ENCODE peak calls at places on chromosomes 4 and X, in four cellular contexts. H, N, M and E are unnamed samples.

GRCh38 chrX:20221902-20222301 is 44.8 kb downstream of the RPS6KA3 start:
- DNase-seq in H (peak; percentile 14), M (no peak), N (no peak), E (no peak)

GRCh38 chrX:112672788-112673560 is 6.8 kb downstream of the LHFPL1 start:
- DNase-seq in M (no peak), N (no peak), H (no peak), E (no peak)

GRCh38 chr4:167339781-167340180 is 105.5 kb upstream of the SPOCK3 start:
- DNase-seq in H (no peak), M (peak; percentile 19), N (no peak), E (no peak)

GRCh38 chrX:30065226-30065625 is 150.1 kb upstream of the MAGEB2 start:
- DNase-seq in H (peak; percentile 41), M (peak; percentile 18), N (no peak), E (no peak)

GRCh38 chr4:113618205-113618604 is 143.3 kb downstream of the CAMK2D start:
- DNase-seq in H (no peak), N (no peak), M (no peak), E (no peak)

GRCh38 chr4:156915216-156915615 is 56.4 kb downstream of the PDGFC start:
- DNase-seq in N (no peak), H (no peak), M (no peak), E (no peak)

GRCh38 chr4:185904381-185904780 is 92.4 kb upstream of the SORBS2 start:
- DNase-seq in M (no peak), N (no peak), H (peak; percentile 22), E (no peak)

GRCh38 chr4:181685911-181686310 is 557.3 kb upstream of the TENM3 start:
- DNase-seq in M (peak; percentile 85), H (peak; percentile 73), N (no peak), E (peak; percentile 33)

GRCh38 chr4:98447648-98448047 is 186.5 kb downstream of the RAP1GDS1 start:
- DNase-seq in M (no peak), N (no peak), H (no peak), E (no peak)

GRCh38 chr4:7375427-7375826 is 59.3 kb downstream of the PSAPL1 start:
- DNase-seq in M (no peak), N (no peak), H (no peak), E (no peak)

GRCh38 chr4:154511990-154512389 is 20.4 kb upstream of the DCHS2 start:
- DNase-seq in M (no peak), H (no peak), N (no peak), E (no peak)

GRCh38 chr4:134636332-134637055 is 434.9 kb upstream of the PABPC4L start:
- DNase-seq in N (no peak), H (no peak), M (no peak), E (no peak)

GRCh38 chr4:38463268-38463958 is 200.6 kb upstream of the KLF3 start:
- DNase-seq in N (no peak), M (no peak), H (no peak), E (no peak)

GRCh38 chr4:8269535-8270417 is at the start of gene HTRA3:
- DNase-seq in N (no peak), M (peak; percentile 44), H (peak; percentile 77), E (no peak)

GRCh38 chr4:7705602-7706001 is 234.1 kb downstream of the AFAP1 start:
- DNase-seq in H (no peak), N (no peak), M (no peak), E (no peak)

GRCh38 chr4:165621983-165622382 is 243.2 kb downstream of the CPE start:
- DNase-seq in M (peak; percentile 18), N (no peak), H (peak; percentile 58), E (peak; percentile 17)

GRCh38 chr4:80071643-80072606 is 1.1 kb downstream of the ANTXR2 start:
- DNase-seq in H (peak; percentile 49), N (peak; percentile 16), M (peak; percentile 49), E (peak; percentile 38)

GRCh38 chr4:48801739-48802138 is 21.7 kb upstream of the FRYL start:
- DNase-seq in N (no peak), H (peak; percentile 42), M (no peak), E (no peak)

GRCh38 chrX:53716328-53717088 is 30.0 kb upstream of the HUWE1 start:
- DNase-seq in N (no peak), M (peak; percentile 45), H (no peak), E (no peak)

GRCh38 chr4:14180166-14180565 is 552.6 kb upstream of the BOD1L1 start:
- DNase-seq in H (no peak), M (no peak), N (no peak), E (no peak)

GRCh38 chrX:123167621-123168020 is 16.5 kb upstream of the GRIA3 start:
- DNase-seq in M (no peak), H (no peak), N (no peak), E (no peak)

GRCh38 chr4:88352062-88352461 is 26.6 kb upstream of the HERC6 start:
- DNase-seq in N (no peak), M (peak; percentile 56), H (peak; percentile 56), E (no peak)

GRCh38 chr4:125368161-125368560 is 53.4 kb downstream of the FAT4 start:
- DNase-seq in H (peak; percentile 70), N (no peak), M (peak; percentile 48), E (peak; percentile 7)

GRCh38 chrX:139246295-139246694 is 284.2 kb upstream of the F9 start:
- DNase-seq in N (no peak), H (no peak), M (no peak), E (no peak)

GRCh38 chr4:57378766-57379165 is 268.6 kb upstream of the IGFBP7 start:
- DNase-seq in N (no peak), H (peak; percentile 5), M (peak; percentile 89), E (no peak)

GRCh38 chr4:12126476-12126875 is 697.8 kb upstream of the HS3ST1 start:
- DNase-seq in M (no peak), N (no peak), H (no peak), E (no peak)

GRCh38 chr4:149823770-149824221 is 8.2 kb upstream of the IQCM start:
- DNase-seq in H (peak; percentile 50), N (no peak), M (peak; percentile 90), E (peak; percentile 81)

GRCh38 chr4:13367691-13368090 is 116.4 kb downstream of the RAB28 start:
- DNase-seq in N (no peak), M (no peak), H (no peak), E (no peak)

GRCh38 chr4:16225996-16226815 is at the start of gene TAPT1:
- DNase-seq in M (peak; percentile 67), N (peak; percentile 74), H (peak; percentile 72), E (peak; percentile 44)

GRCh38 chrX:24166078-24166477 is 16.5 kb downstream of the ZFX start:
- DNase-seq in N (no peak), M (no peak), H (no peak), E (no peak)